ENCODE peak calls at places on chromosome 7, in five cellular contexts. U is H9, J is left ventricle myocardium inferior, G is spleen, A is tibial artery. K is an unnamed sample.

GRCh38 chr7:104306788-104307187 is 21.6 kb upstream of the LHFPL3 start:
- DNase-seq in U (no peak), J (no peak), G (no peak), A (no peak), K (no peak)

GRCh38 chr7:27873981-27874957 is 134.3 kb downstream of the TAX1BP1 start:
- DNase-seq in U (no peak), J (peak), G (no peak), A (peak), K (peak)

GRCh38 chr7:80831996-80832395 is 86.9 kb downstream of the SEMA3C start:
- DNase-seq in U (no peak), J (no peak), G (no peak), A (no peak), K (no peak)

GRCh38 chr7:47506716-47507354 is 75.1 kb downstream of the TNS3 start:
- DNase-seq in U (no peak), J (no peak), G (no peak), A (peak), K (no peak)

GRCh38 chr7:100247152-100247757 is 27.5 kb downstream of the PVRIG start:
- DNase-seq in U (peak), J (no peak), G (no peak), A (no peak), K (peak)

GRCh38 chr7:35975851-35976454 is 175.1 kb downstream of the SEPTIN7 start:
- DNase-seq in U (no peak), J (no peak), G (no peak), A (no peak), K (peak)

GRCh38 chr7:93851536-93851935 is 39.0 kb downstream of the TFPI2 start:
- DNase-seq in U (no peak), J (no peak), G (no peak), A (no peak), K (no peak)

GRCh38 chr7:151311294-151311864 is 30.2 kb upstream of the NUB1 start:
- DNase-seq in U (peak), J (no peak), G (no peak), A (no peak), K (no peak)

GRCh38 chr7:142557971-142558582 is 191.2 kb upstream of the PRSS1 start:
- DNase-seq in U (peak), J (no peak), G (no peak), A (no peak), K (no peak)

GRCh38 chr7:132450188-132450587 is 126.1 kb downstream of the PLXNA4 start:
- DNase-seq in U (no peak), J (no peak), G (no peak), A (no peak), K (no peak)

GRCh38 chr7:3670898-3671297 is 369.8 kb downstream of the SDK1 start:
- DNase-seq in U (no peak), J (no peak), G (no peak), A (no peak), K (no peak)

GRCh38 chr7:3668743-3669142 is 367.7 kb downstream of the SDK1 start:
- DNase-seq in U (no peak), J (no peak), G (no peak), A (no peak), K (no peak)

GRCh38 chr7:3678411-3678810 is 377.4 kb downstream of the SDK1 start:
- DNase-seq in U (no peak), J (no peak), G (no peak), A (no peak), K (no peak)

DNA sequence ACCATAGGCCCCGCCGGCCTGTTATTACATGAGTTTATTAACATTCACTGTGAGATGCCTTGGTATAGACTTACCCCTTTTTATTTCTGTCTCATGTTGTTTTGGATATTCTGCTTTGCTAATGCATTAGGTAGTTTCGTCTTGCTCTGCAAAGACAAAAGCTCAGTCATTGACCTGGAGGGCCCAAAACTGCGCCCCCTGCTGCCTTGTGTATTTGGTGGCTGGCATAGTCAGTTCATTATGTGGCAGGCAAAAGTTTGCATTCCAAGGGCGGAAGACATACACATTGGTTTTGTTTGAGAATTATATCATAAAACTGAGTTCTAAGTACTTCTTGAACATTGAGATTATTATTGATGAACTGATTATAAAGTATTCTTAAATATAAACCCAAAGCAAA is 372.5 kb downstream of the SDK1 start:
- DNase-seq in U (peak), J (peak), G (no peak), A (no peak), K (peak)
- TF ChIP-seq CTCF in U (peak), J (peak), G (no peak), A (no peak), K (peak)

GRCh38 chr7:108270385-108270784 is 140.2 kb upstream of the LAMB4 start:
- DNase-seq in U (no peak), J (no peak), G (no peak), A (no peak), K (no peak)
- H3K27ac ChIP-seq in U (no peak), J (no peak), G (no peak), A (no peak), K (no peak)

GRCh38 chr7:54788664-54789063 is 29.7 kb upstream of the SEC61G start:
- DNase-seq in U (peak), J (no peak), G (no peak), A (no peak), K (peak)
- TF ChIP-seq CTCF in U (peak), J (peak), G (peak), A (peak), K (peak)

DNA sequence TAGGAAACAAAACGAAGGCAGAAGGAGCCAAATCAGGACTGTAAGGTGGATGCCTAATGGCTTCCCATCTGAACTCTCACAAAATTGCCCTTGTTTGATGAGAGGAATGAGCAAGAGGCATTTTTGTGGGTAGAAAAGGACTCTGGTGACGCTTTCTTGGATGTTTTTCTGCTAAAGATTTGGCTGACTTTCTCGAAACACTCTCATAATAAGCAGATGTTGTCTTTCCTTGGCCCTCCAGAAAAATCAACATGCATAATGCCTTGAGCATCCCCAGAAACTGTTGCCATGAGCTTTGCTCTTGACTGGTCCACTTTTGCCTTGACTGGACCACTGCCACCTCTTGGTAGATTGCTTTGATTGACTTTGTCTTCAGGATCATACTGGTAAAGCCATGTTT is 13.5 kb downstream of the PTPN12 start:
- DNase-seq in U (no peak), J (no peak), G (no peak), A (no peak), K (no peak)
- H3K27ac ChIP-seq in U (no peak), J (peak), G (no peak), A (no peak), K (no peak)

DNA sequence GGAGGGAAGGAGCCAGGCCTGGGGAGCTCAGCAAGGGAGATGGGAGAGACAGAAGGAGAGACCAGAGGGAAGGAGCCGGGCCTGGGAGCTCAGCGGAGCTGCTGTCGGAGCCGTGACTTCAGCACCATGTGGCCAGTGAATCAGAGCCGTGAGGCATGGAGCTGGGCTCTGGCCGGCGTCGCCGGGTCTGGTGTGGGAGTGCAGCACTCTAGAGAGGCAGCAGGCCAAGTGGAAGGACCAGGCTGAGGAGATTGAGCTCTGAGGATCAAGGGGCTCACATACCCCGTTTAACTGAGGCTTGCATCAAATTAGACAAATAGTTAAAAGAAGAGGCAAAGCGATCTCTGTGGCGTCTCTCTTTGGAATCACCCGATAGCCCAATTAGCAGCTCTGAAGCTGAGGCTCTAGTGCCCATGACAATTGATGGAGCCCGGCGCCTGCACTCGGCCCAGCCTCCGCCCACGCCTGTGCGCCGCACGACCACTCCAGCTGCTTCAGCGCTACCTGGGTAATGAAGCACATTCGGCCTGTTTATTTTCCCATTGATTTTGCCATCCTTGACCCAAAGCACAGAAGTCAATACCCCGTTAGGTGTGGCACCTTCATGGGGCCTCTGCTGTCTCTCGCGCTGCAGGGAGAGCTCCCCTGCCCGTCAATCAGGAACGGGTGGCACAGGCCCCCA is 150.2 kb downstream of the MAD1L1 start:
- DNase-seq in U (no peak), J (no peak), G (no peak), A (no peak), K (no peak)
- TF ChIP-seq CTCF in U (no peak), J (no peak), G (no peak), A (no peak), K (no peak)

GRCh38 chr7:76342222-76342621 is 16.6 kb downstream of the YWHAG start:
- DNase-seq in U (no peak), J (no peak), G (no peak), A (no peak), K (no peak)
- H3K27ac ChIP-seq in U (no peak), J (peak), G (no peak), A (peak), K (no peak)

GRCh38 chr7:25995893-25996529 is 156.0 kb upstream of the NFE2L3 start:
- DNase-seq in U (no peak), J (no peak), G (no peak), A (no peak), K (no peak)
- TF ChIP-seq CTCF in U (peak), J (no peak), G (no peak), A (no peak), K (no peak)

K was measured in RWPE1.